ENCODE peak calls at places on chromosomes 6 and 20, in five cellular contexts. P is body of pancreas, U is renal cortical epithelial cell, K is type B pancreatic cell, T is osteoblast. O is an unnamed sample.

GRCh38 chr6:6438286-6438685 is 117.8 kb upstream of the F13A1 start:
- DNase-seq in T (no peak), K (no peak), U (peak; percentile 27), P (no peak), O (no peak)

GRCh38 chr6:151060096-151060741 is 179.5 kb upstream of the AKAP12 start:
- DNase-seq in P (no peak), U (peak; percentile 100), K (no peak), T (peak; percentile 89), O (no peak)

GRCh38 chr20:48986899-48987298 is 59.2 kb upstream of the CSE1L start:
- DNase-seq in U (no peak), T (no peak), P (peak; percentile 41), K (no peak), O (no peak)

GRCh38 chr6:10837692-10837996 is 695 bp downstream of the MAK start:
- DNase-seq in T (no peak), K (no peak), P (peak; percentile 4), U (no peak), O (no peak)

GRCh38 chr20:37475258-37475657 is 45.8 kb upstream of the NNAT start:
- DNase-seq in T (no peak), U (peak; percentile 27), P (no peak), K (peak; percentile 43), O (no peak)

GRCh38 chr20:2651772-2652723 is at the start of gene NOP56:
- DNase-seq in U (peak; percentile 41), P (peak; percentile 90), T (peak; percentile 99), K (peak; percentile 96), O (peak; percentile 97)

GRCh38 chr6:89120371-89120770 is 2.5 kb upstream of the SRSF12 start:
- DNase-seq in T (no peak), K (no peak), U (peak; percentile 98), P (peak; percentile 19), O (no peak)

GRCh38 chr6:32459781-32460424 is 20.2 kb downstream of the HLA-DRA start:
- DNase-seq in K (no peak), T (no peak), U (no peak), P (no peak), O (no peak)

GRCh38 chr6:73027691-73028090 is 197.6 kb downstream of the KHDC1L start:
- DNase-seq in U (no peak), T (no peak), K (no peak), P (no peak), O (no peak)

GRCh38 chr6:110720066-110720465 is 95.2 kb downstream of the CDK19 start:
- DNase-seq in T (no peak), U (peak; percentile 28), K (no peak), P (no peak), O (no peak)

GRCh38 chr6:40722553-40723258 is 135.5 kb upstream of the LRFN2 start:
- DNase-seq in T (no peak), U (peak; percentile 86), P (no peak), K (no peak), O (no peak)

GRCh38 chr20:32018269-32019155 is 8.3 kb downstream of the CCM2L start:
- DNase-seq in U (peak; percentile 6), T (peak; percentile 88), P (peak; percentile 85), K (peak; percentile 87), O (peak; percentile 70)